ENCODE peak calls at places on chromosome 3, in six cellular contexts. R is HCT116; S is CD4-positive, alpha-beta T cell; J is RWPE1; U is IMR-90; Y is dermis microvascular lymphatic vessel endothelial cell. H is an unnamed sample.

GRCh38 chr3:195697582-195698324 is 23.0 kb upstream of the MUC20 start:
- DNase-seq in U (peak; percentile 88), Y (no peak), J (peak; percentile 81), R (no peak), S (no peak), H (peak; percentile 42)

GRCh38 chr3:111681705-111682426 is 86.7 kb upstream of the ZBED2 start:
- DNase-seq in S (no peak), J (no peak), Y (no peak), U (no peak), R (no peak), H (no peak)

GRCh38 chr3:9183011-9183410 is 66.4 kb downstream of the SRGAP3 start:
- DNase-seq in J (no peak), S (no peak), Y (no peak), U (no peak), R (no peak), H (no peak)

GRCh38 chr3:182248349-182248880 is 536.7 kb downstream of the SOX2 start:
- DNase-seq in U (no peak), J (no peak), Y (no peak), R (peak; percentile 34), S (no peak), H (peak; percentile 12)

GRCh38 chr3:124629492-124629891 is 100.8 kb upstream of the UMPS start:
- DNase-seq in S (no peak), J (no peak), Y (no peak), U (no peak), R (no peak), H (no peak)

GRCh38 chr3:183566882-183567281 is 11.4 kb upstream of the KLHL6 start:
- DNase-seq in R (no peak), Y (no peak), S (no peak), U (no peak), J (no peak), H (no peak)

GRCh38 chr3:24368605-24369004 is 126.0 kb downstream of the THRB start:
- DNase-seq in Y (no peak), R (no peak), U (no peak), J (no peak), S (no peak), H (no peak)

GRCh38 chr3:188025555-188025954 is 128.4 kb upstream of the LPP start:
- DNase-seq in J (no peak), R (no peak), U (no peak), S (no peak), Y (no peak), H (no peak)

GRCh38 chr3:172194702-172195392 is 155.5 kb downstream of the FNDC3B start:
- DNase-seq in J (peak; percentile 16), Y (no peak), S (no peak), U (no peak), R (peak; percentile 22), H (peak; percentile 15)

GRCh38 chr3:25428003-25428861 is at the start of gene RARB:
- DNase-seq in S (no peak), U (peak; percentile 81), Y (peak; percentile 20), J (peak; percentile 27), R (no peak), H (peak; percentile 95)

GRCh38 chr3:133459400-133459799 is 59.5 kb downstream of the BFSP2 start:
- DNase-seq in S (no peak), Y (no peak), U (no peak), J (no peak), R (no peak), H (no peak)

GRCh38 chr3:68999605-69000004 is 13.9 kb downstream of the EOGT start:
- DNase-seq in S (no peak), R (no peak), J (no peak), U (peak; percentile 46), Y (no peak), H (no peak)

GRCh38 chr3:127113571-127113891 is 79.4 kb upstream of the PRR23E start:
- DNase-seq in J (no peak), R (no peak), Y (no peak), U (no peak), S (no peak), H (no peak)

GRCh38 chr3:158846803-158847465 is 45.1 kb downstream of the MFSD1 start:
- DNase-seq in Y (no peak), R (no peak), J (no peak), U (no peak), S (no peak), H (no peak)

GRCh38 chr3:49500408-49501257 is 30.6 kb downstream of the DAG1 start:
- DNase-seq in R (peak; percentile 81), Y (peak; percentile 61), S (no peak), J (peak; percentile 79), U (peak; percentile 99), H (no peak)